ENCODE peak calls at places on chromosomes 5 and 9, in eight cellular contexts. One of them, this sample, is unnamed.

GRCh38 chr5:159290741-159291140 is 27.7 kb downstream of the UBLCP1 start:
- DNase-seq in fibroblast of pulmonary artery: no peak
- DNase-seq in foreskin fibroblast: no peak
- DNase-seq in GM20000: no peak
- DNase-seq in GM13977: no peak
- DNase-seq in ovary: no peak
- DNase-seq in body of pancreas: no peak
- DNase-seq in AG09309: no peak
- DNase-seq in this sample: no peak

GRCh38 chr9:135714242-135715055 is 12.5 kb downstream of the KCNT1 start:
- DNase-seq in foreskin fibroblast: no peak
- DNase-seq in body of pancreas: no peak
- DNase-seq in AG09309: no peak
- DNase-seq in GM20000: no peak
- DNase-seq in GM13977: no peak
- DNase-seq in ovary: peak; percentile 64
- DNase-seq in fibroblast of pulmonary artery: no peak
- DNase-seq in this sample: no peak

GRCh38 chr5:178269499-178269898 is 36.9 kb upstream of the PHYKPL start:
- DNase-seq in body of pancreas: no peak
- DNase-seq in ovary: no peak
- DNase-seq in foreskin fibroblast: no peak
- DNase-seq in GM13977: no peak
- DNase-seq in fibroblast of pulmonary artery: no peak
- DNase-seq in AG09309: no peak
- DNase-seq in GM20000: no peak
- DNase-seq in this sample: no peak

GRCh38 chr5:104172976-104173375 is 610.4 kb upstream of the NUDT12 start:
- DNase-seq in foreskin fibroblast: no peak
- DNase-seq in ovary: no peak
- DNase-seq in body of pancreas: no peak
- DNase-seq in fibroblast of pulmonary artery: no peak
- DNase-seq in GM20000: no peak
- DNase-seq in AG09309: no peak
- DNase-seq in GM13977: no peak
- DNase-seq in this sample: no peak

GRCh38 chr9:124776952-124777645 is at the start of gene OLFML2A:
- DNase-seq in ovary: peak; percentile 65
- DNase-seq in foreskin fibroblast: no peak
- DNase-seq in GM13977: peak; percentile 68
- DNase-seq in AG09309: no peak
- DNase-seq in body of pancreas: peak; percentile 53
- DNase-seq in fibroblast of pulmonary artery: no peak
- DNase-seq in GM20000: peak; percentile 62
- DNase-seq in this sample: peak; percentile 83

GRCh38 chr9:129811967-129812363 is 9.0 kb downstream of the TOR1B start:
- DNase-seq in body of pancreas: no peak
- DNase-seq in fibroblast of pulmonary artery: no peak
- DNase-seq in GM13977: no peak
- DNase-seq in AG09309: no peak
- DNase-seq in GM20000: no peak
- DNase-seq in ovary: no peak
- DNase-seq in foreskin fibroblast: no peak
- DNase-seq in this sample: no peak

GRCh38 chr5:107384256-107384655 is 286.5 kb downstream of the EFNA5 start:
- DNase-seq in AG09309: no peak
- DNase-seq in GM20000: no peak
- DNase-seq in ovary: no peak
- DNase-seq in body of pancreas: no peak
- DNase-seq in GM13977: no peak
- DNase-seq in fibroblast of pulmonary artery: no peak
- DNase-seq in foreskin fibroblast: no peak
- DNase-seq in this sample: no peak

GRCh38 chr5:111863801-111864200 is 106.8 kb upstream of the NREP start:
- DNase-seq in ovary: no peak
- DNase-seq in GM13977: no peak
- DNase-seq in fibroblast of pulmonary artery: no peak
- DNase-seq in foreskin fibroblast: no peak
- DNase-seq in body of pancreas: no peak
- DNase-seq in AG09309: no peak
- DNase-seq in GM20000: no peak
- DNase-seq in this sample: no peak

GRCh38 chr5:76029739-76030138 is 53.4 kb upstream of the SV2C start:
- DNase-seq in GM13977: no peak
- DNase-seq in body of pancreas: no peak
- DNase-seq in GM20000: no peak
- DNase-seq in AG09309: no peak
- DNase-seq in fibroblast of pulmonary artery: no peak
- DNase-seq in foreskin fibroblast: no peak
- DNase-seq in ovary: no peak
- DNase-seq in this sample: no peak

GRCh38 chr5:84273517-84273883 is 111.2 kb downstream of the EDIL3 start:
- DNase-seq in body of pancreas: no peak
- DNase-seq in GM13977: no peak
- DNase-seq in AG09309: no peak
- DNase-seq in fibroblast of pulmonary artery: no peak
- DNase-seq in foreskin fibroblast: no peak
- DNase-seq in GM20000: no peak
- DNase-seq in ovary: no peak
- DNase-seq in this sample: no peak

GRCh38 chr9:131094622-131095021 is 1.7 kb upstream of the AIF1L start:
- DNase-seq in foreskin fibroblast: peak; percentile 81
- DNase-seq in ovary: no peak
- DNase-seq in body of pancreas: no peak
- DNase-seq in GM13977: no peak
- DNase-seq in AG09309: peak; percentile 3
- DNase-seq in GM20000: no peak
- DNase-seq in fibroblast of pulmonary artery: peak; percentile 40
- DNase-seq in this sample: no peak

GRCh38 chr5:68381909-68382308 is 166.4 kb downstream of the PIK3R1 start:
- DNase-seq in GM20000: no peak
- DNase-seq in fibroblast of pulmonary artery: no peak
- DNase-seq in ovary: no peak
- DNase-seq in GM13977: no peak
- DNase-seq in AG09309: no peak
- DNase-seq in foreskin fibroblast: no peak
- DNase-seq in body of pancreas: no peak
- DNase-seq in this sample: no peak

GRCh38 chr5:123125953-123126352 is 36.9 kb downstream of the PRDM6 start:
- DNase-seq in GM13977: no peak
- DNase-seq in fibroblast of pulmonary artery: peak; percentile 63
- DNase-seq in GM20000: no peak
- DNase-seq in ovary: no peak
- DNase-seq in foreskin fibroblast: peak; percentile 61
- DNase-seq in body of pancreas: no peak
- DNase-seq in AG09309: peak; percentile 41
- DNase-seq in this sample: no peak

GRCh38 chr9:25948182-25948581 is 269.9 kb upstream of the TUSC1 start:
- DNase-seq in AG09309: no peak
- DNase-seq in ovary: no peak
- DNase-seq in GM13977: no peak
- DNase-seq in foreskin fibroblast: no peak
- DNase-seq in GM20000: no peak
- DNase-seq in body of pancreas: no peak
- DNase-seq in fibroblast of pulmonary artery: no peak
- DNase-seq in this sample: no peak

GRCh38 chr9:135134253-135135028 is 47.0 kb downstream of the OLFM1 start:
- DNase-seq in ovary: no peak
- DNase-seq in GM13977: no peak
- DNase-seq in GM20000: no peak
- DNase-seq in fibroblast of pulmonary artery: no peak
- DNase-seq in AG09309: no peak
- DNase-seq in foreskin fibroblast: no peak
- DNase-seq in body of pancreas: peak; percentile 44
- DNase-seq in this sample: no peak

GRCh38 chr5:27325513-27325912 is 287.1 kb upstream of the CDH9 start:
- DNase-seq in ovary: no peak
- DNase-seq in foreskin fibroblast: no peak
- DNase-seq in body of pancreas: no peak
- DNase-seq in GM20000: no peak
- DNase-seq in fibroblast of pulmonary artery: peak; percentile 2
- DNase-seq in GM13977: no peak
- DNase-seq in AG09309: no peak
- DNase-seq in this sample: no peak

GRCh38 chr9:19999491-20000057 is 210.7 kb upstream of the SLC24A2 start:
- DNase-seq in fibroblast of pulmonary artery: peak; percentile 77
- DNase-seq in AG09309: peak; percentile 60
- DNase-seq in ovary: no peak
- DNase-seq in GM20000: peak; percentile 56
- DNase-seq in body of pancreas: no peak
- DNase-seq in foreskin fibroblast: peak; percentile 97
- DNase-seq in GM13977: peak; percentile 23
- DNase-seq in this sample: no peak

GRCh38 chr5:157371655-157372471 is 88.2 kb upstream of the NIPAL4 start:
- DNase-seq in GM13977: no peak
- DNase-seq in GM20000: no peak
- DNase-seq in fibroblast of pulmonary artery: no peak
- DNase-seq in body of pancreas: no peak
- DNase-seq in foreskin fibroblast: no peak
- DNase-seq in AG09309: no peak
- DNase-seq in ovary: no peak
- DNase-seq in this sample: no peak

GRCh38 chr9:89021154-89021803 is 30.0 kb downstream of the S1PR3 start:
- DNase-seq in GM13977: no peak
- DNase-seq in AG09309: peak; percentile 63
- DNase-seq in GM20000: no peak
- DNase-seq in foreskin fibroblast: peak; percentile 82
- DNase-seq in ovary: peak; percentile 62
- DNase-seq in fibroblast of pulmonary artery: peak; percentile 87
- DNase-seq in body of pancreas: peak; percentile 20
- DNase-seq in this sample: no peak

GRCh38 chr9:79694676-79695400 is 123.1 kb downstream of the TLE4 start:
- DNase-seq in ovary: no peak
- DNase-seq in fibroblast of pulmonary artery: peak; percentile 47
- DNase-seq in body of pancreas: no peak
- DNase-seq in foreskin fibroblast: peak; percentile 69
- DNase-seq in GM20000: no peak
- DNase-seq in AG09309: peak; percentile 64
- DNase-seq in GM13977: no peak
- DNase-seq in this sample: no peak

GRCh38 chr9:16361118-16361517 is 509.4 kb downstream of the BNC2 start:
- DNase-seq in GM13977: no peak
- DNase-seq in fibroblast of pulmonary artery: no peak
- DNase-seq in foreskin fibroblast: no peak
- DNase-seq in AG09309: no peak
- DNase-seq in body of pancreas: no peak
- DNase-seq in GM20000: no peak
- DNase-seq in ovary: no peak
- DNase-seq in this sample: no peak

GRCh38 chr9:134057751-134058701 is 9.8 kb downstream of the BRD3 start:
- DNase-seq in AG09309: no peak
- DNase-seq in body of pancreas: no peak
- DNase-seq in ovary: peak; percentile 36
- DNase-seq in GM20000: no peak
- DNase-seq in foreskin fibroblast: no peak
- DNase-seq in fibroblast of pulmonary artery: no peak
- DNase-seq in GM13977: no peak
- DNase-seq in this sample: peak; percentile 87
- TF ChIP-seq CTCF in AG09309: no peak
- TF ChIP-seq CTCF in body of pancreas: no peak
- TF ChIP-seq CTCF in ovary: no peak
- TF ChIP-seq CTCF in GM20000: no peak
- TF ChIP-seq CTCF in foreskin fibroblast: no peak
- TF ChIP-seq CTCF in fibroblast of pulmonary artery: no peak
- TF ChIP-seq CTCF in GM13977: no peak
- TF ChIP-seq CTCF in this sample: no peak

GRCh38 chr5:150561192-150561512 is 53.2 kb downstream of the NDST1 start:
- DNase-seq in GM13977: no peak
- DNase-seq in AG09309: no peak
- DNase-seq in GM20000: no peak
- DNase-seq in body of pancreas: no peak
- DNase-seq in fibroblast of pulmonary artery: no peak
- DNase-seq in foreskin fibroblast: no peak
- DNase-seq in ovary: no peak
- DNase-seq in this sample: no peak
- TF ChIP-seq CTCF in GM13977: no peak
- TF ChIP-seq CTCF in AG09309: no peak
- TF ChIP-seq CTCF in GM20000: no peak
- TF ChIP-seq CTCF in body of pancreas: no peak
- TF ChIP-seq CTCF in fibroblast of pulmonary artery: no peak
- TF ChIP-seq CTCF in foreskin fibroblast: no peak
- TF ChIP-seq CTCF in ovary: no peak
- TF ChIP-seq CTCF in this sample: no peak

GRCh38 chr5:8340739-8341344 is 471.9 kb downstream of the MTRR start:
- DNase-seq in body of pancreas: no peak
- DNase-seq in AG09309: no peak
- DNase-seq in foreskin fibroblast: peak; percentile 11
- DNase-seq in fibroblast of pulmonary artery: peak; percentile 44
- DNase-seq in GM20000: peak; percentile 9
- DNase-seq in ovary: no peak
- DNase-seq in GM13977: peak; percentile 33
- DNase-seq in this sample: no peak
- TF ChIP-seq CTCF in body of pancreas: peak; percentile 62
- TF ChIP-seq CTCF in AG09309: peak; percentile 58
- TF ChIP-seq CTCF in foreskin fibroblast: peak; percentile 53
- TF ChIP-seq CTCF in fibroblast of pulmonary artery: peak; percentile 58
- TF ChIP-seq CTCF in GM20000: no peak
- TF ChIP-seq CTCF in ovary: no peak
- TF ChIP-seq CTCF in GM13977: peak; percentile 54
- TF ChIP-seq CTCF in this sample: peak; percentile 84

GRCh38 chr9:97059661-97060060 is 20.7 kb upstream of the CTSV start:
- DNase-seq in GM13977: no peak
- DNase-seq in body of pancreas: no peak
- DNase-seq in GM20000: no peak
- DNase-seq in ovary: no peak
- DNase-seq in fibroblast of pulmonary artery: no peak
- DNase-seq in AG09309: no peak
- DNase-seq in foreskin fibroblast: no peak
- DNase-seq in this sample: no peak

GRCh38 chr9:97060796-97061195 is 21.9 kb upstream of the CTSV start:
- DNase-seq in GM13977: no peak
- DNase-seq in ovary: no peak
- DNase-seq in body of pancreas: no peak
- DNase-seq in GM20000: no peak
- DNase-seq in foreskin fibroblast: no peak
- DNase-seq in AG09309: no peak
- DNase-seq in fibroblast of pulmonary artery: no peak
- DNase-seq in this sample: no peak

GRCh38 chr9:97053717-97054116 is 14.8 kb upstream of the CTSV start:
- DNase-seq in GM13977: no peak
- DNase-seq in fibroblast of pulmonary artery: no peak
- DNase-seq in body of pancreas: no peak
- DNase-seq in AG09309: no peak
- DNase-seq in foreskin fibroblast: no peak
- DNase-seq in GM20000: no peak
- DNase-seq in ovary: no peak
- DNase-seq in this sample: no peak

GRCh38 chr9:97052735-97053134 is 13.8 kb upstream of the CTSV start:
- DNase-seq in foreskin fibroblast: no peak
- DNase-seq in ovary: no peak
- DNase-seq in GM20000: no peak
- DNase-seq in fibroblast of pulmonary artery: no peak
- DNase-seq in AG09309: no peak
- DNase-seq in body of pancreas: no peak
- DNase-seq in GM13977: no peak
- DNase-seq in this sample: no peak

DNA sequence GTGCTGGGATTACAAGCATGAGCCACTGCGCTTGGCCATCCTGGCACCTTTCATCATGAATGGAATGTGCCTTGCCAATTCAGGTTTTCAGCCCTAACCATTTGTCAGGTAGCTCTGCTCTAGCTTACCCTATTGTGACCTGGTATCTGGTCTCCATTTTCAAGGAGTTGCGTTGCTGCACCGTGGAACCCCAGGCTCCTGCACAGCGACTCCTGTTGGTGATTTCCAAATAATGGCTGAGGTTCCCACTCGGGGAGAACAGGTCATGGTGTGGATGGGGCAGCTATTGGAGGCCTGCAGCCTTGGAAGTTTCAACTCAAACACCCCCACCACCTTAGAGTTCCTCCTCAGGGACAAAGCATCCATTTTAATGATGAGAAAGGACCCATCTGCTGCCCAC is 18.7 kb upstream of the CTSV start:
- DNase-seq in ovary: no peak
- DNase-seq in body of pancreas: no peak
- DNase-seq in fibroblast of pulmonary artery: no peak
- DNase-seq in AG09309: no peak
- DNase-seq in foreskin fibroblast: no peak
- DNase-seq in GM20000: no peak
- DNase-seq in GM13977: no peak
- DNase-seq in this sample: no peak
- TF ChIP-seq CTCF in ovary: no peak
- TF ChIP-seq CTCF in body of pancreas: no peak
- TF ChIP-seq CTCF in fibroblast of pulmonary artery: no peak
- TF ChIP-seq CTCF in AG09309: no peak
- TF ChIP-seq CTCF in foreskin fibroblast: no peak
- TF ChIP-seq CTCF in GM20000: no peak
- TF ChIP-seq CTCF in GM13977: no peak
- TF ChIP-seq CTCF in this sample: no peak